ENCODE peak calls at places on chromosomes 16 and 17, in ten cellular contexts. S is substantia nigra; D is upper lobe of right lung; R is nephron progenitor cell; J is activated naive CD4-positive, alpha-beta T cell treated with anti-CD3 and anti-CD28 coated beads, Interleukin-2, amount 50 U/mL, for 72 hours; G is colonic mucosa; E is effector CD4-positive, alpha-beta T cell; Z is nucleus accumbens; B is naive thymus-derived CD8-positive, alpha-beta T cell; A is AG04450. O is an unnamed sample.

GRCh38 chr17:49442051-49442450 is 27.4 kb upstream of the PHB1 start:
- DNase-seq in E (no peak), B (no peak), R (no peak), G (no peak), Z (peak), A (no peak), J (no peak), S (no peak), D (no peak), O (no peak)

GRCh38 chr17:70780031-70780430 is 610.7 kb downstream of the KCNJ2 start:
- DNase-seq in D (no peak), S (no peak), B (no peak), Z (no peak), A (no peak), E (no peak), R (no peak), G (no peak), J (no peak), O (no peak)

GRCh38 chr16:31072540-31073072 is 1.4 kb downstream of the ZNF668 start:
- DNase-seq in D (no peak), J (peak), S (no peak), G (peak), A (no peak), Z (no peak), R (peak), B (no peak), E (no peak), O (no peak)

GRCh38 chr16:89319883-89320716 is 102.6 kb downstream of the ZNF778 start:
- DNase-seq in G (no peak), R (no peak), A (no peak), Z (no peak), S (no peak), D (no peak), E (no peak), J (peak), B (no peak), O (peak)

GRCh38 chr17:68910256-68910705 is 44.9 kb downstream of the ABCA8 start:
- DNase-seq in G (no peak), B (no peak), Z (peak), S (peak), D (no peak), J (no peak), R (no peak), E (no peak), A (no peak), O (no peak)

GRCh38 chr17:48064638-48065037 is 16.5 kb downstream of the NFE2L1 start:
- DNase-seq in D (no peak), G (no peak), S (no peak), A (no peak), J (no peak), E (no peak), R (no peak), B (no peak), Z (no peak), O (no peak)

GRCh38 chr16:23952128-23953041 is 116.6 kb downstream of the PRKCB start:
- DNase-seq in Z (peak), D (no peak), G (peak), J (no peak), E (peak), S (peak), A (no peak), R (no peak), B (peak), O (peak)

GRCh38 chr17:73232587-73233373 is 28.9 kb downstream of the CPSF4L start:
- DNase-seq in B (peak), R (peak), G (peak), D (peak), J (peak), S (no peak), Z (peak), A (no peak), E (peak), O (no peak)

GRCh38 chr17:40097931-40098845 is 2.2 kb downstream of the NR1D1 start:
- DNase-seq in A (no peak), Z (no peak), S (no peak), B (no peak), J (no peak), G (peak), D (peak), R (no peak), E (no peak), O (no peak)

GRCh38 chr17:8430966-8431365 is 4.7 kb upstream of the NDEL1 start:
- DNase-seq in J (no peak), R (no peak), S (no peak), B (no peak), Z (no peak), G (no peak), E (no peak), A (no peak), D (no peak), O (no peak)

GRCh38 chr17:58136669-58137279 is 11.4 kb upstream of the OR4D1 start:
- DNase-seq in E (no peak), J (no peak), R (no peak), D (no peak), G (no peak), A (no peak), Z (no peak), B (no peak), S (no peak), O (no peak)

GRCh38 chr16:57017251-57017650 is 27.9 kb downstream of the NLRC5 start:
- DNase-seq in R (no peak), G (no peak), A (no peak), B (no peak), J (no peak), Z (no peak), S (no peak), E (no peak), D (no peak), O (no peak)

GRCh38 chr16:46894011-46894672 is 10.0 kb downstream of the GPT2 start:
- DNase-seq in R (no peak), E (no peak), S (peak), G (no peak), Z (peak), B (no peak), J (no peak), A (no peak), D (no peak), O (no peak)

GRCh38 chr17:77106874-77107358 is 33.9 kb upstream of the SEC14L1 start:
- DNase-seq in B (no peak), J (no peak), G (no peak), Z (no peak), A (no peak), R (no peak), E (no peak), S (no peak), D (no peak), O (peak)

GRCh38 chr16:47037396-47037745 is 63.9 kb upstream of the DNAJA2 start:
- DNase-seq in E (no peak), B (peak), Z (no peak), A (no peak), D (no peak), G (peak), R (no peak), S (peak), J (peak), O (no peak)

GRCh38 chr17:45692661-45693060 is 91.5 kb upstream of the CRHR1 start:
- DNase-seq in D (no peak), R (no peak), J (no peak), S (no peak), B (no peak), E (no peak), G (no peak), A (no peak), Z (no peak), O (no peak)

GRCh38 chr16:80158766-80159165 is 382.0 kb upstream of the DYNLRB2 start:
- DNase-seq in B (no peak), D (no peak), G (no peak), Z (no peak), S (no peak), E (no peak), J (no peak), R (no peak), A (peak), O (no peak)

GRCh38 chr16:49280022-49280741 is 1.5 kb downstream of the CBLN1 start:
- DNase-seq in J (peak), G (no peak), R (peak), Z (no peak), B (no peak), D (no peak), S (no peak), A (no peak), E (no peak), O (no peak)

GRCh38 chr17:37570527-37571093 is 38.6 kb downstream of the SYNRG start:
- DNase-seq in E (no peak), B (peak), A (peak), S (no peak), R (peak), G (peak), J (peak), Z (no peak), D (peak), O (peak)

GRCh38 chr17:77326636-77327035 is 185.9 kb downstream of the SEC14L1 start:
- DNase-seq in E (no peak), S (no peak), J (no peak), G (peak), R (no peak), B (no peak), A (no peak), Z (no peak), D (peak), O (no peak)

GRCh38 chr16:66207864-66208226 is 158.6 kb upstream of the CDH5 start:
- DNase-seq in Z (no peak), R (no peak), A (no peak), B (no peak), D (no peak), S (no peak), J (no peak), E (no peak), G (no peak), O (no peak)

GRCh38 chr16:25176136-25176535 is 40.6 kb upstream of the AQP8 start:
- DNase-seq in G (no peak), E (no peak), A (no peak), S (no peak), B (no peak), J (no peak), R (no peak), Z (no peak), D (peak), O (no peak)

GRCh38 chr17:50719924-50720805 is 762 bp downstream of the LUC7L3 start:
- DNase-seq in A (no peak), E (no peak), S (no peak), B (no peak), R (no peak), D (no peak), G (no peak), Z (no peak), J (no peak), O (no peak)

GRCh38 chr17:59853168-59853918 is 39.4 kb downstream of the TUBD1 start:
- DNase-seq in S (no peak), D (no peak), R (no peak), Z (no peak), G (peak), J (peak), A (peak), B (peak), E (peak), O (peak)

GRCh38 chr17:41404024-41404651 is 6.7 kb upstream of the KRT31 start:
- DNase-seq in S (no peak), J (peak), G (no peak), E (no peak), D (no peak), A (peak), R (no peak), Z (no peak), B (no peak), O (peak)

GRCh38 chr16:57892447-57893096 is 78.4 kb downstream of the CNGB1 start:
- DNase-seq in B (no peak), D (no peak), E (no peak), S (no peak), G (peak), R (no peak), J (no peak), A (no peak), Z (no peak), O (no peak)

GRCh38 chr17:12859520-12859919 is 70.2 kb downstream of the ARHGAP44 start:
- DNase-seq in Z (no peak), A (no peak), R (no peak), J (no peak), D (no peak), G (no peak), B (no peak), S (no peak), E (no peak), O (no peak)

GRCh38 chr17:37089998-37090397 is 141.2 kb downstream of the AATF start:
- DNase-seq in R (no peak), J (peak), B (peak), S (no peak), A (no peak), G (no peak), E (peak), Z (no peak), D (no peak), O (peak)

GRCh38 chr17:73541561-73541981 is 102.7 kb downstream of the SDK2 start:
- DNase-seq in S (no peak), Z (no peak), A (no peak), E (no peak), D (no peak), B (no peak), J (no peak), R (no peak), G (no peak), O (no peak)

GRCh38 chr16:79605999-79606398 is 5.5 kb upstream of the MAF start:
- DNase-seq in G (no peak), R (peak), B (no peak), S (no peak), A (no peak), Z (no peak), D (no peak), E (no peak), J (no peak), O (no peak)

GRCh38 chr17:81860756-81861568 is 627 bp upstream of the P4HB start:
- DNase-seq in D (peak), J (peak), R (peak), S (peak), B (peak), G (peak), E (peak), A (peak), Z (peak), O (peak)

GRCh38 chr16:280552-280951 is at the start of gene ARHGDIG:
- DNase-seq in E (no peak), B (no peak), Z (no peak), A (no peak), D (no peak), S (no peak), R (peak), J (no peak), G (no peak), O (no peak)

GRCh38 chr17:49407981-49408501 is 6.6 kb downstream of the PHB1 start:
- DNase-seq in A (peak), S (peak), J (peak), G (peak), B (peak), R (peak), Z (peak), D (peak), E (peak), O (peak)

GRCh38 chr17:7380855-7381683 is at the start of gene TNK1:
- DNase-seq in J (no peak), D (peak), E (no peak), S (no peak), R (peak), B (no peak), A (no peak), G (peak), Z (no peak), O (no peak)

GRCh38 chr17:74369221-74369620 is 1.9 kb downstream of the GPR142 start:
- DNase-seq in D (peak), B (peak), R (peak), E (peak), J (peak), Z (no peak), G (peak), S (no peak), A (no peak), O (peak)

GRCh38 chr16:53045554-53046250 is 7.0 kb downstream of the CHD9NB start:
- DNase-seq in D (no peak), Z (no peak), A (no peak), R (no peak), B (no peak), S (no peak), G (peak), E (no peak), J (no peak), O (no peak)

GRCh38 chr16:29883987-29884386 is 15.4 kb downstream of the SEZ6L2 start:
- DNase-seq in Z (no peak), J (no peak), G (no peak), A (no peak), E (no peak), B (no peak), S (no peak), R (no peak), D (no peak), O (no peak)

GRCh38 chr16:4625617-4626159 is 1.1 kb downstream of the MGRN1 start:
- DNase-seq in B (no peak), R (no peak), D (no peak), J (no peak), Z (no peak), G (no peak), E (no peak), A (no peak), S (no peak), O (no peak)

GRCh38 chr17:43444223-43445008 is 39.4 kb upstream of the DHX8 start:
- DNase-seq in J (no peak), A (no peak), G (no peak), E (no peak), Z (no peak), S (no peak), R (no peak), D (no peak), B (no peak), O (no peak)